ENCODE peak calls at places on chromosomes 16 and 17, in ten cellular contexts. One of them, this sample, is unnamed.

GRCh38 chr17:18043491-18043890 is 4.3 kb downstream of the GID4 start:
- DNase-seq in HT1080: no peak
- DNase-seq in cardiac muscle cell: no peak
- DNase-seq in activated B cell treated with CpG ODN at 0.5 μM for 24 hours: no peak
- DNase-seq in stimulated activated CD8-positive, alpha-beta memory T cell treated with anti-CD3 and anti-CD28 coated beads, Interleukin-4, amount 100 ng/mL, for 4 hours: no peak
- DNase-seq in hepatic stellate cell: no peak
- DNase-seq in MM.1S: no peak
- DNase-seq in HL-60: no peak
- DNase-seq in hippocampal formation: no peak
- DNase-seq in D341Med: no peak
- DNase-seq in this sample: no peak

GRCh38 chr16:73230651-73231050 is 182.7 kb upstream of the ZFHX3 start:
- DNase-seq in HL-60: no peak
- DNase-seq in activated B cell treated with CpG ODN at 0.5 μM for 24 hours: no peak
- DNase-seq in MM.1S: no peak
- DNase-seq in cardiac muscle cell: no peak
- DNase-seq in hepatic stellate cell: no peak
- DNase-seq in HT1080: no peak
- DNase-seq in D341Med: no peak
- DNase-seq in hippocampal formation: no peak
- DNase-seq in stimulated activated CD8-positive, alpha-beta memory T cell treated with anti-CD3 and anti-CD28 coated beads, Interleukin-4, amount 100 ng/mL, for 4 hours: no peak
- DNase-seq in this sample: no peak

GRCh38 chr16:69820926-69821541 is 58.9 kb downstream of the WWP2 start:
- DNase-seq in activated B cell treated with CpG ODN at 0.5 μM for 24 hours: no peak
- DNase-seq in MM.1S: no peak
- DNase-seq in hepatic stellate cell: no peak
- DNase-seq in hippocampal formation: peak
- DNase-seq in D341Med: no peak
- DNase-seq in stimulated activated CD8-positive, alpha-beta memory T cell treated with anti-CD3 and anti-CD28 coated beads, Interleukin-4, amount 100 ng/mL, for 4 hours: no peak
- DNase-seq in HL-60: no peak
- DNase-seq in cardiac muscle cell: no peak
- DNase-seq in HT1080: no peak
- DNase-seq in this sample: no peak

GRCh38 chr17:43316522-43317142 is 82.2 kb upstream of the ARL4D start:
- DNase-seq in hepatic stellate cell: no peak
- DNase-seq in HL-60: peak
- DNase-seq in HT1080: peak
- DNase-seq in activated B cell treated with CpG ODN at 0.5 μM for 24 hours: peak
- DNase-seq in hippocampal formation: no peak
- DNase-seq in cardiac muscle cell: peak
- DNase-seq in stimulated activated CD8-positive, alpha-beta memory T cell treated with anti-CD3 and anti-CD28 coated beads, Interleukin-4, amount 100 ng/mL, for 4 hours: no peak
- DNase-seq in MM.1S: no peak
- DNase-seq in D341Med: peak
- DNase-seq in this sample: no peak

GRCh38 chr17:17724307-17724921 is 43.2 kb downstream of the RAI1 start:
- DNase-seq in stimulated activated CD8-positive, alpha-beta memory T cell treated with anti-CD3 and anti-CD28 coated beads, Interleukin-4, amount 100 ng/mL, for 4 hours: no peak
- DNase-seq in HL-60: no peak
- DNase-seq in hippocampal formation: no peak
- DNase-seq in MM.1S: no peak
- DNase-seq in D341Med: peak
- DNase-seq in hepatic stellate cell: peak
- DNase-seq in activated B cell treated with CpG ODN at 0.5 μM for 24 hours: peak
- DNase-seq in cardiac muscle cell: peak
- DNase-seq in HT1080: no peak
- DNase-seq in this sample: no peak

GRCh38 chr16:69762843-69763556 is 868 bp downstream of the WWP2 start:
- DNase-seq in hippocampal formation: no peak
- DNase-seq in stimulated activated CD8-positive, alpha-beta memory T cell treated with anti-CD3 and anti-CD28 coated beads, Interleukin-4, amount 100 ng/mL, for 4 hours: no peak
- DNase-seq in D341Med: no peak
- DNase-seq in MM.1S: peak
- DNase-seq in cardiac muscle cell: peak
- DNase-seq in hepatic stellate cell: peak
- DNase-seq in activated B cell treated with CpG ODN at 0.5 μM for 24 hours: no peak
- DNase-seq in HT1080: no peak
- DNase-seq in HL-60: peak
- DNase-seq in this sample: no peak

GRCh38 chr16:27738596-27738995 is 188.7 kb downstream of the KATNIP start:
- DNase-seq in HT1080: no peak
- DNase-seq in cardiac muscle cell: no peak
- DNase-seq in HL-60: no peak
- DNase-seq in MM.1S: no peak
- DNase-seq in activated B cell treated with CpG ODN at 0.5 μM for 24 hours: no peak
- DNase-seq in stimulated activated CD8-positive, alpha-beta memory T cell treated with anti-CD3 and anti-CD28 coated beads, Interleukin-4, amount 100 ng/mL, for 4 hours: no peak
- DNase-seq in hepatic stellate cell: no peak
- DNase-seq in D341Med: no peak
- DNase-seq in hippocampal formation: no peak
- DNase-seq in this sample: no peak

GRCh38 chr17:10435096-10435495 is 13.3 kb upstream of the MYH8 start:
- DNase-seq in activated B cell treated with CpG ODN at 0.5 μM for 24 hours: no peak
- DNase-seq in stimulated activated CD8-positive, alpha-beta memory T cell treated with anti-CD3 and anti-CD28 coated beads, Interleukin-4, amount 100 ng/mL, for 4 hours: no peak
- DNase-seq in MM.1S: no peak
- DNase-seq in hepatic stellate cell: no peak
- DNase-seq in cardiac muscle cell: no peak
- DNase-seq in hippocampal formation: no peak
- DNase-seq in HT1080: peak
- DNase-seq in D341Med: no peak
- DNase-seq in HL-60: no peak
- DNase-seq in this sample: no peak

GRCh38 chr16:50644730-50645129 is 36.4 kb downstream of the SNX20 start:
- DNase-seq in MM.1S: peak
- DNase-seq in hippocampal formation: peak
- DNase-seq in cardiac muscle cell: peak
- DNase-seq in stimulated activated CD8-positive, alpha-beta memory T cell treated with anti-CD3 and anti-CD28 coated beads, Interleukin-4, amount 100 ng/mL, for 4 hours: no peak
- DNase-seq in HT1080: peak
- DNase-seq in activated B cell treated with CpG ODN at 0.5 μM for 24 hours: no peak
- DNase-seq in D341Med: peak
- DNase-seq in HL-60: peak
- DNase-seq in hepatic stellate cell: no peak
- DNase-seq in this sample: no peak

GRCh38 chr17:27976331-27976730 is 66.1 kb upstream of the NLK start:
- DNase-seq in hippocampal formation: no peak
- DNase-seq in D341Med: no peak
- DNase-seq in hepatic stellate cell: no peak
- DNase-seq in HL-60: no peak
- DNase-seq in MM.1S: no peak
- DNase-seq in stimulated activated CD8-positive, alpha-beta memory T cell treated with anti-CD3 and anti-CD28 coated beads, Interleukin-4, amount 100 ng/mL, for 4 hours: no peak
- DNase-seq in cardiac muscle cell: no peak
- DNase-seq in HT1080: peak
- DNase-seq in activated B cell treated with CpG ODN at 0.5 μM for 24 hours: no peak
- DNase-seq in this sample: no peak

GRCh38 chr16:85586360-85587145 is 26.6 kb upstream of the GSE1 start:
- DNase-seq in hippocampal formation: no peak
- DNase-seq in stimulated activated CD8-positive, alpha-beta memory T cell treated with anti-CD3 and anti-CD28 coated beads, Interleukin-4, amount 100 ng/mL, for 4 hours: no peak
- DNase-seq in HL-60: no peak
- DNase-seq in HT1080: no peak
- DNase-seq in D341Med: no peak
- DNase-seq in cardiac muscle cell: no peak
- DNase-seq in MM.1S: no peak
- DNase-seq in hepatic stellate cell: no peak
- DNase-seq in activated B cell treated with CpG ODN at 0.5 μM for 24 hours: no peak
- DNase-seq in this sample: no peak

GRCh38 chr16:75588716-75589115 is 22.5 kb downstream of the GABARAPL2 start:
- DNase-seq in activated B cell treated with CpG ODN at 0.5 μM for 24 hours: no peak
- DNase-seq in cardiac muscle cell: no peak
- DNase-seq in HT1080: no peak
- DNase-seq in HL-60: no peak
- DNase-seq in hepatic stellate cell: no peak
- DNase-seq in stimulated activated CD8-positive, alpha-beta memory T cell treated with anti-CD3 and anti-CD28 coated beads, Interleukin-4, amount 100 ng/mL, for 4 hours: no peak
- DNase-seq in hippocampal formation: no peak
- DNase-seq in MM.1S: no peak
- DNase-seq in D341Med: no peak
- DNase-seq in this sample: no peak

GRCh38 chr17:7700510-7700909 is 4.5 kb upstream of the EFNB3 start:
- DNase-seq in cardiac muscle cell: no peak
- DNase-seq in MM.1S: no peak
- DNase-seq in D341Med: no peak
- DNase-seq in hippocampal formation: no peak
- DNase-seq in HT1080: no peak
- DNase-seq in hepatic stellate cell: no peak
- DNase-seq in stimulated activated CD8-positive, alpha-beta memory T cell treated with anti-CD3 and anti-CD28 coated beads, Interleukin-4, amount 100 ng/mL, for 4 hours: no peak
- DNase-seq in HL-60: no peak
- DNase-seq in activated B cell treated with CpG ODN at 0.5 μM for 24 hours: no peak
- DNase-seq in this sample: no peak

GRCh38 chr17:63455417-63455816 is 9.3 kb upstream of the CYB561 start:
- DNase-seq in HT1080: no peak
- DNase-seq in hepatic stellate cell: no peak
- DNase-seq in cardiac muscle cell: no peak
- DNase-seq in activated B cell treated with CpG ODN at 0.5 μM for 24 hours: no peak
- DNase-seq in MM.1S: no peak
- DNase-seq in hippocampal formation: no peak
- DNase-seq in stimulated activated CD8-positive, alpha-beta memory T cell treated with anti-CD3 and anti-CD28 coated beads, Interleukin-4, amount 100 ng/mL, for 4 hours: no peak
- DNase-seq in HL-60: no peak
- DNase-seq in D341Med: no peak
- DNase-seq in this sample: no peak

GRCh38 chr16:85062303-85062702 is 34.7 kb downstream of the KIAA0513 start:
- DNase-seq in HL-60: no peak
- DNase-seq in HT1080: no peak
- DNase-seq in D341Med: no peak
- DNase-seq in activated B cell treated with CpG ODN at 0.5 μM for 24 hours: no peak
- DNase-seq in hippocampal formation: no peak
- DNase-seq in stimulated activated CD8-positive, alpha-beta memory T cell treated with anti-CD3 and anti-CD28 coated beads, Interleukin-4, amount 100 ng/mL, for 4 hours: no peak
- DNase-seq in cardiac muscle cell: no peak
- DNase-seq in MM.1S: no peak
- DNase-seq in hepatic stellate cell: no peak
- DNase-seq in this sample: no peak

GRCh38 chr16:87380875-87381274 is 2.7 kb downstream of the FBXO31 start:
- DNase-seq in stimulated activated CD8-positive, alpha-beta memory T cell treated with anti-CD3 and anti-CD28 coated beads, Interleukin-4, amount 100 ng/mL, for 4 hours: no peak
- DNase-seq in hippocampal formation: no peak
- DNase-seq in HL-60: no peak
- DNase-seq in D341Med: no peak
- DNase-seq in hepatic stellate cell: peak
- DNase-seq in MM.1S: no peak
- DNase-seq in HT1080: no peak
- DNase-seq in activated B cell treated with CpG ODN at 0.5 μM for 24 hours: no peak
- DNase-seq in cardiac muscle cell: no peak
- DNase-seq in this sample: no peak

GRCh38 chr17:8185580-8186445 is 4.2 kb downstream of the BORCS6 start:
- DNase-seq in activated B cell treated with CpG ODN at 0.5 μM for 24 hours: peak
- DNase-seq in MM.1S: peak
- DNase-seq in stimulated activated CD8-positive, alpha-beta memory T cell treated with anti-CD3 and anti-CD28 coated beads, Interleukin-4, amount 100 ng/mL, for 4 hours: peak
- DNase-seq in cardiac muscle cell: peak
- DNase-seq in hepatic stellate cell: no peak
- DNase-seq in HL-60: peak
- DNase-seq in hippocampal formation: peak
- DNase-seq in HT1080: peak
- DNase-seq in D341Med: peak
- DNase-seq in this sample: no peak

GRCh38 chr16:56779956-56780355 is 50.0 kb downstream of the NUP93 start:
- DNase-seq in hepatic stellate cell: no peak
- DNase-seq in MM.1S: no peak
- DNase-seq in cardiac muscle cell: no peak
- DNase-seq in activated B cell treated with CpG ODN at 0.5 μM for 24 hours: no peak
- DNase-seq in stimulated activated CD8-positive, alpha-beta memory T cell treated with anti-CD3 and anti-CD28 coated beads, Interleukin-4, amount 100 ng/mL, for 4 hours: no peak
- DNase-seq in HL-60: no peak
- DNase-seq in hippocampal formation: no peak
- DNase-seq in D341Med: no peak
- DNase-seq in HT1080: no peak
- DNase-seq in this sample: no peak

GRCh38 chr17:50843150-50843905 is 7.9 kb downstream of the WFIKKN2 start:
- DNase-seq in stimulated activated CD8-positive, alpha-beta memory T cell treated with anti-CD3 and anti-CD28 coated beads, Interleukin-4, amount 100 ng/mL, for 4 hours: no peak
- DNase-seq in hippocampal formation: no peak
- DNase-seq in D341Med: no peak
- DNase-seq in activated B cell treated with CpG ODN at 0.5 μM for 24 hours: no peak
- DNase-seq in hepatic stellate cell: no peak
- DNase-seq in HT1080: no peak
- DNase-seq in cardiac muscle cell: no peak
- DNase-seq in MM.1S: no peak
- DNase-seq in HL-60: no peak
- DNase-seq in this sample: no peak

GRCh38 chr16:77974883-77975282 is 47.5 kb upstream of the CLEC3A start:
- DNase-seq in MM.1S: no peak
- DNase-seq in cardiac muscle cell: peak
- DNase-seq in HL-60: no peak
- DNase-seq in hippocampal formation: no peak
- DNase-seq in activated B cell treated with CpG ODN at 0.5 μM for 24 hours: no peak
- DNase-seq in stimulated activated CD8-positive, alpha-beta memory T cell treated with anti-CD3 and anti-CD28 coated beads, Interleukin-4, amount 100 ng/mL, for 4 hours: no peak
- DNase-seq in D341Med: no peak
- DNase-seq in HT1080: no peak
- DNase-seq in hepatic stellate cell: no peak
- DNase-seq in this sample: no peak

GRCh38 chr16:23155445-23156049 is 6.3 kb upstream of the USP31 start:
- DNase-seq in stimulated activated CD8-positive, alpha-beta memory T cell treated with anti-CD3 and anti-CD28 coated beads, Interleukin-4, amount 100 ng/mL, for 4 hours: no peak
- DNase-seq in activated B cell treated with CpG ODN at 0.5 μM for 24 hours: no peak
- DNase-seq in D341Med: peak
- DNase-seq in HL-60: peak
- DNase-seq in cardiac muscle cell: peak
- DNase-seq in MM.1S: no peak
- DNase-seq in hepatic stellate cell: no peak
- DNase-seq in hippocampal formation: no peak
- DNase-seq in HT1080: no peak
- DNase-seq in this sample: no peak

GRCh38 chr17:39156491-39156890 is 5.1 kb upstream of the PLXDC1 start:
- DNase-seq in HL-60: no peak
- DNase-seq in cardiac muscle cell: no peak
- DNase-seq in hepatic stellate cell: no peak
- DNase-seq in stimulated activated CD8-positive, alpha-beta memory T cell treated with anti-CD3 and anti-CD28 coated beads, Interleukin-4, amount 100 ng/mL, for 4 hours: no peak
- DNase-seq in activated B cell treated with CpG ODN at 0.5 μM for 24 hours: no peak
- DNase-seq in HT1080: no peak
- DNase-seq in D341Med: no peak
- DNase-seq in hippocampal formation: no peak
- DNase-seq in MM.1S: no peak
- DNase-seq in this sample: no peak

GRCh38 chr17:78179372-78179771 is 7.5 kb downstream of the TK1 start:
- DNase-seq in hepatic stellate cell: peak
- DNase-seq in MM.1S: no peak
- DNase-seq in activated B cell treated with CpG ODN at 0.5 μM for 24 hours: no peak
- DNase-seq in stimulated activated CD8-positive, alpha-beta memory T cell treated with anti-CD3 and anti-CD28 coated beads, Interleukin-4, amount 100 ng/mL, for 4 hours: no peak
- DNase-seq in hippocampal formation: no peak
- DNase-seq in D341Med: no peak
- DNase-seq in HL-60: no peak
- DNase-seq in cardiac muscle cell: no peak
- DNase-seq in HT1080: no peak
- DNase-seq in this sample: no peak